ENCODE peak calls at places on chromosome 18, in five cellular contexts. One of them, this sample, is unnamed. For H3K4me1, the result is how much of the 10 kb centered on the place peaks cover.

GRCh38 chr18:63578357-63578958 is 8.7 kb upstream of the SERPINB13 start:
- DNase-seq in prostate gland: no peak
- DNase-seq in A549: peak
- DNase-seq in body of pancreas: peak
- DNase-seq in GM12878: no peak
- DNase-seq in this sample: peak

GRCh38 chr18:27787543-27787942 is 389.4 kb downstream of the CDH2 start:
- DNase-seq in A549: no peak
- DNase-seq in prostate gland: no peak
- DNase-seq in body of pancreas: no peak
- DNase-seq in GM12878: no peak
- DNase-seq in this sample: no peak

GRCh38 chr18:78785706-78786105 is 193.9 kb upstream of the SALL3 start:
- DNase-seq in GM12878: no peak
- DNase-seq in A549: no peak
- DNase-seq in prostate gland: no peak
- DNase-seq in body of pancreas: no peak
- DNase-seq in this sample: no peak

GRCh38 chr18:31510319-31510718 is 12.3 kb downstream of the DSG2 start:
- DNase-seq in body of pancreas: no peak
- DNase-seq in A549: no peak
- DNase-seq in GM12878: no peak
- DNase-seq in prostate gland: peak
- DNase-seq in this sample: no peak

GRCh38 chr18:79569720-79570119 is 109.9 kb upstream of the CTDP1 start:
- DNase-seq in GM12878: no peak
- DNase-seq in A549: no peak
- DNase-seq in prostate gland: no peak
- DNase-seq in body of pancreas: peak
- DNase-seq in this sample: peak

GRCh38 chr18:13260114-13260926 is 41.8 kb downstream of the LDLRAD4 start:
- DNase-seq in A549: no peak
- DNase-seq in body of pancreas: no peak
- DNase-seq in GM12878: no peak
- DNase-seq in prostate gland: no peak
- DNase-seq in this sample: peak

GRCh38 chr18:42338683-42339082 is 383.6 kb downstream of the PIK3C3 start:
- DNase-seq in prostate gland: no peak
- DNase-seq in GM12878: no peak
- DNase-seq in body of pancreas: no peak
- DNase-seq in A549: no peak
- DNase-seq in this sample: no peak

GRCh38 chr18:42105382-42105781 is 150.3 kb downstream of the PIK3C3 start:
- DNase-seq in prostate gland: no peak
- DNase-seq in GM12878: no peak
- DNase-seq in body of pancreas: no peak
- DNase-seq in A549: no peak
- DNase-seq in this sample: no peak

GRCh38 chr18:23732439-23732838 is 43.2 kb downstream of the LAMA3 start:
- DNase-seq in GM12878: no peak
- DNase-seq in A549: no peak
- DNase-seq in prostate gland: no peak
- DNase-seq in body of pancreas: no peak
- DNase-seq in this sample: no peak

GRCh38 chr18:61731693-61732376 is 161.0 kb downstream of the RNF152 start:
- DNase-seq in A549: no peak
- DNase-seq in body of pancreas: no peak
- DNase-seq in prostate gland: no peak
- DNase-seq in GM12878: no peak
- DNase-seq in this sample: no peak

GRCh38 chr18:8949206-8949605 is 153.3 kb upstream of the NDUFV2 start:
- DNase-seq in body of pancreas: no peak
- DNase-seq in GM12878: no peak
- DNase-seq in prostate gland: no peak
- DNase-seq in A549: no peak
- DNase-seq in this sample: no peak

GRCh38 chr18:21741511-21742322 is 1.1 kb downstream of the MIB1 start:
- DNase-seq in prostate gland: peak
- DNase-seq in A549: peak
- DNase-seq in GM12878: no peak
- DNase-seq in body of pancreas: peak
- DNase-seq in this sample: peak

GRCh38 chr18:7617738-7618422 is 50.8 kb downstream of the PTPRM start:
- DNase-seq in GM12878: no peak
- DNase-seq in A549: no peak
- DNase-seq in prostate gland: peak
- DNase-seq in body of pancreas: peak
- DNase-seq in this sample: peak

GRCh38 chr18:80037869-80038630 is 3.8 kb downstream of the RBFA start:
- DNase-seq in A549: no peak
- DNase-seq in prostate gland: no peak
- DNase-seq in body of pancreas: no peak
- DNase-seq in GM12878: no peak
- DNase-seq in this sample: no peak

GRCh38 chr18:394997-395383 is 105.5 kb downstream of the COLEC12 start:
- DNase-seq in prostate gland: no peak
- DNase-seq in A549: no peak
- DNase-seq in GM12878: no peak
- DNase-seq in body of pancreas: peak
- DNase-seq in this sample: no peak

GRCh38 chr18:79519751-79520472 is 124.2 kb downstream of the NFATC1 start:
- DNase-seq in A549: no peak
- DNase-seq in prostate gland: no peak
- DNase-seq in GM12878: no peak
- DNase-seq in body of pancreas: no peak
- DNase-seq in this sample: no peak

GRCh38 chr18:44821924-44822323 is 141.2 kb downstream of the SETBP1 start:
- DNase-seq in prostate gland: no peak
- DNase-seq in body of pancreas: no peak
- DNase-seq in GM12878: no peak
- DNase-seq in A549: peak
- DNase-seq in this sample: no peak

GRCh38 chr18:44823286-44823685 is 142.6 kb downstream of the SETBP1 start:
- DNase-seq in body of pancreas: no peak
- DNase-seq in GM12878: no peak
- DNase-seq in prostate gland: no peak
- DNase-seq in A549: peak
- DNase-seq in this sample: no peak

GRCh38 chr18:44826418-44827259 is 146.0 kb downstream of the SETBP1 start:
- DNase-seq in prostate gland: peak
- DNase-seq in body of pancreas: peak
- DNase-seq in A549: peak
- DNase-seq in GM12878: no peak
- DNase-seq in this sample: peak

GRCh38 chr18:44824884-44825283 is 144.2 kb downstream of the SETBP1 start:
- DNase-seq in prostate gland: no peak
- DNase-seq in GM12878: no peak
- DNase-seq in A549: no peak
- DNase-seq in body of pancreas: no peak
- DNase-seq in this sample: no peak

DNA sequence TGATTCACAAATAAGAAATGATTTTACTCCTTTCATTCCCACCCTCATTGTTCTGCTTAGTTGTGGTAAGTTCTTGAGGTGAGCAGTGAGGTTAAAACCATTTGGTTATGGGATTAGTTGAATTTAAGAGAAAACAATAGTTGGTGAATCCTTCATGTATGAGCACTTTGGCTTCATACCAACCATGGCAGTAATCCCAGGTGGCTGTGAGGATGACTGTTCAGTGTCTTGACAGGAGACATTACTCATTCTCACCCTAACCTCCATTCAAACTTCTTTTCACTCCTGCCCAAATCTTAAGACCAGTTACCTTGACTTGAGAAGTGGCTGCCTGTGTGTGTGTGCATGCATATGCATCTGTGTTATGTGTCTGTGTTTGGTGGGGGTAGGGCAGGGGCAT is 143.1 kb downstream of the SETBP1 start:
- DNase-seq in prostate gland: no peak
- DNase-seq in body of pancreas: no peak
- DNase-seq in GM12878: no peak
- DNase-seq in A549: no peak
- DNase-seq in this sample: no peak
- H3K4me1 ChIP-seq in prostate gland: under half
- H3K4me1 ChIP-seq in body of pancreas: half or more
- H3K4me1 ChIP-seq in GM12878: under half
- H3K4me1 ChIP-seq in A549: half or more
- H3K4me1 ChIP-seq in this sample: under half

DNA sequence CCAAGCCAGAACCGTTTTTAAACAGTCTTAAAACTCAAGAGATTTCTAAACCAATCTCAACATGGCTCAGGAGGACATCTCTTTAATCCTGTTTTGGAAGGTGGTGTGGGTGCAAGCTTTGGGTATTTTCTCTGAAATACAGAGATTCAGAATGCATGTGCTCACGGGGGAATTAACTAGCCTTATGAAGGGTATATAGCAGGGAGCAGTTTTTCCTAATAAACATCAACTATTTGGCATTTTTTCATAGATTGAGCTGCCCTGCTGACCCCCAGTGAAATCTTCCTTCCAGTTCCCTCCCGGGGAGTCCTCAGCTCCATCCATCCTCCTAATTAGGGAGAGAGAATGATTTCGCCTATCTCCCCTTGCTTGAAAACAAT is 122.6 kb downstream of the SMAD7 start:
- DNase-seq in GM12878: no peak
- DNase-seq in A549: no peak
- DNase-seq in prostate gland: no peak
- DNase-seq in body of pancreas: no peak
- DNase-seq in this sample: no peak
- H3K4me3 ChIP-seq in GM12878: no peak
- H3K4me3 ChIP-seq in A549: no peak
- H3K4me3 ChIP-seq in prostate gland: no peak
- H3K4me3 ChIP-seq in body of pancreas: no peak
- H3K4me3 ChIP-seq in this sample: no peak

DNA sequence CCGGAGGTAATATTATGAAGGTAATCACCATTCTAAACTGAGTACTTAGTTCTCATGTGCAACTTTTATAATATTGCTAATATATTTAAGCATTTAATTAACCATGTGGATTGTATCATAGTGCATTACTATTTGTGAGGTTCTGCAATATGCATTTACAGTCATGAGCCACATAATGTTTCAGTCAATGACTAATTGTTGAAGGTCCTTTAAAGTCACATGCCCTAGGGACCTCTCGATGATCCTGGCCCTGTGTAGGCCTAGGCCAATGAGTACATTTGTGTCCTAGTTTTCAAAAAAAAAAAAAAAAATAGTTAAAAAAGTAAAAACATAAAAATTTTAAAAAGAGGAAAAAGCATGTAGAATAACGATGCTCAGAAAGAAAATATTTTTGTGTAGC is 298.0 kb downstream of the DSEL start:
- DNase-seq in GM12878: no peak
- DNase-seq in A549: no peak
- DNase-seq in prostate gland: no peak
- DNase-seq in body of pancreas: no peak
- DNase-seq in this sample: no peak
- TF ChIP-seq POLR2A in GM12878: no peak
- TF ChIP-seq POLR2A in A549: no peak
- TF ChIP-seq POLR2A in prostate gland: no peak
- TF ChIP-seq POLR2A in body of pancreas: no peak
- TF ChIP-seq POLR2A in this sample: no peak

GRCh38 chr18:57627488-57627887 is 5.9 kb upstream of the NARS1 start:
- DNase-seq in A549: no peak
- DNase-seq in body of pancreas: no peak
- DNase-seq in GM12878: no peak
- DNase-seq in prostate gland: no peak
- DNase-seq in this sample: no peak
- H3K4me1 ChIP-seq in A549: under half
- H3K4me1 ChIP-seq in body of pancreas: under half
- H3K4me1 ChIP-seq in GM12878: under half
- H3K4me1 ChIP-seq in prostate gland: under half
- H3K4me1 ChIP-seq in this sample: under half